ENCODE peak calls at places on chromosomes 7 and 10, in six cellular contexts. Y, N, C, I, Z and U are unnamed samples.

GRCh38 chr7:131840291-131840690 is 283.9 kb upstream of the PODXL start:
- DNase-seq in Y (no peak), N (no peak), C (no peak), I (no peak), Z (no peak), U (no peak)

GRCh38 chr10:28997736-28998135 is 291.1 kb upstream of the LYZL1 start:
- DNase-seq in Y (no peak), N (no peak), C (peak), I (no peak), Z (no peak), U (no peak)

GRCh38 chr10:17744395-17744841 is 7.6 kb upstream of the TMEM236 start:
- DNase-seq in Y (no peak), N (no peak), C (no peak), I (no peak), Z (peak), U (no peak)

GRCh38 chr7:150950496-150951180 is 27.5 kb downstream of the KCNH2 start:
- DNase-seq in Y (no peak), N (no peak), C (no peak), I (no peak), Z (no peak), U (no peak)

GRCh38 chr7:138449580-138449979 is 10.5 kb upstream of the TRIM24 start:
- DNase-seq in Y (no peak), N (no peak), C (no peak), I (no peak), Z (no peak), U (no peak)

GRCh38 chr10:99944860-99945259 is 64.9 kb downstream of the DNMBP start:
- DNase-seq in Y (no peak), N (no peak), C (no peak), I (no peak), Z (no peak), U (no peak)

GRCh38 chr7:151925446-151926335 is 30.6 kb upstream of the GALNTL5 start:
- DNase-seq in Y (no peak), N (no peak), C (no peak), I (peak), Z (no peak), U (no peak)

GRCh38 chr10:103666109-103666508 is 172.6 kb downstream of the NEURL1 start:
- DNase-seq in Y (no peak), N (peak), C (peak), I (no peak), Z (no peak), U (no peak)

GRCh38 chr10:91571671-91572070 is 61.2 kb downstream of the PPP1R3C start:
- DNase-seq in Y (no peak), N (no peak), C (no peak), I (no peak), Z (no peak), U (no peak)

GRCh38 chr10:70584941-70585544 is 17.5 kb downstream of the PRF1 start:
- DNase-seq in Y (peak), N (no peak), C (peak), I (no peak), Z (no peak), U (peak)

GRCh38 chr7:45684910-45685618 is 110.9 kb downstream of the ADCY1 start:
- DNase-seq in Y (no peak), N (no peak), C (no peak), I (no peak), Z (no peak), U (no peak)

GRCh38 chr7:136102881-136103280 is 125.7 kb upstream of the MTPN start:
- DNase-seq in Y (no peak), N (no peak), C (no peak), I (no peak), Z (no peak), U (no peak)

GRCh38 chr10:99681553-99681952 is 22.2 kb downstream of the ENTPD7 start:
- DNase-seq in Y (no peak), N (peak), C (peak), I (peak), Z (peak), U (peak)

GRCh38 chr10:133109736-133110532 is 22.2 kb downstream of the ADGRA1 start:
- DNase-seq in Y (peak), N (no peak), C (no peak), I (peak), Z (no peak), U (no peak)

GRCh38 chr7:131302876-131303707 is 24.6 kb upstream of the MKLN1 start:
- DNase-seq in Y (no peak), N (peak), C (peak), I (peak), Z (no peak), U (no peak)

GRCh38 chr10:62665771-62666170 is 138.7 kb upstream of the ADO start:
- DNase-seq in Y (no peak), N (no peak), C (no peak), I (no peak), Z (no peak), U (no peak)

GRCh38 chr7:41861642-41862041 is 158.8 kb upstream of the INHBA start:
- DNase-seq in Y (no peak), N (no peak), C (no peak), I (no peak), Z (no peak), U (no peak)

GRCh38 chr10:14736043-14736442 is 38.7 kb downstream of the FAM107B start:
- DNase-seq in Y (no peak), N (no peak), C (no peak), I (no peak), Z (no peak), U (no peak)

GRCh38 chr7:2040201-2040892 is 192.4 kb downstream of the MAD1L1 start:
- DNase-seq in Y (no peak), N (no peak), C (no peak), I (no peak), Z (no peak), U (no peak)

GRCh38 chr7:2040893-2041270 is 191.9 kb downstream of the MAD1L1 start:
- DNase-seq in Y (no peak), N (no peak), C (no peak), I (no peak), Z (no peak), U (no peak)

GRCh38 chr7:2037805-2038635 is 194.7 kb downstream of the MAD1L1 start:
- DNase-seq in Y (no peak), N (peak), C (peak), I (peak), Z (no peak), U (peak)

GRCh38 chr7:2037301-2037804 is 195.4 kb downstream of the MAD1L1 start:
- DNase-seq in Y (no peak), N (no peak), C (no peak), I (no peak), Z (no peak), U (no peak)

GRCh38 chr7:2038876-2039728 is 193.6 kb downstream of the MAD1L1 start:
- DNase-seq in Y (no peak), N (no peak), C (no peak), I (no peak), Z (no peak), U (no peak)
- H3K4me3 ChIP-seq in Y (no peak), N (no peak), C (no peak), I (no peak), Z (no peak), U (no peak)

GRCh38 chr7:101563198-101563901 is 65.7 kb downstream of the MYL10 start:
- DNase-seq in Y (no peak), N (no peak), C (no peak), I (no peak), Z (no peak), U (no peak)

GRCh38 chr7:101562531-101563197 is 66.4 kb downstream of the MYL10 start:
- DNase-seq in Y (no peak), N (no peak), C (no peak), I (no peak), Z (no peak), U (no peak)

GRCh38 chr7:101564778-101565211 is 64.3 kb downstream of the MYL10 start:
- DNase-seq in Y (peak), N (no peak), C (no peak), I (no peak), Z (no peak), U (no peak)

GRCh38 chr7:101565601-101566209 is 63.4 kb downstream of the MYL10 start:
- DNase-seq in Y (no peak), N (no peak), C (no peak), I (no peak), Z (no peak), U (no peak)

DNA sequence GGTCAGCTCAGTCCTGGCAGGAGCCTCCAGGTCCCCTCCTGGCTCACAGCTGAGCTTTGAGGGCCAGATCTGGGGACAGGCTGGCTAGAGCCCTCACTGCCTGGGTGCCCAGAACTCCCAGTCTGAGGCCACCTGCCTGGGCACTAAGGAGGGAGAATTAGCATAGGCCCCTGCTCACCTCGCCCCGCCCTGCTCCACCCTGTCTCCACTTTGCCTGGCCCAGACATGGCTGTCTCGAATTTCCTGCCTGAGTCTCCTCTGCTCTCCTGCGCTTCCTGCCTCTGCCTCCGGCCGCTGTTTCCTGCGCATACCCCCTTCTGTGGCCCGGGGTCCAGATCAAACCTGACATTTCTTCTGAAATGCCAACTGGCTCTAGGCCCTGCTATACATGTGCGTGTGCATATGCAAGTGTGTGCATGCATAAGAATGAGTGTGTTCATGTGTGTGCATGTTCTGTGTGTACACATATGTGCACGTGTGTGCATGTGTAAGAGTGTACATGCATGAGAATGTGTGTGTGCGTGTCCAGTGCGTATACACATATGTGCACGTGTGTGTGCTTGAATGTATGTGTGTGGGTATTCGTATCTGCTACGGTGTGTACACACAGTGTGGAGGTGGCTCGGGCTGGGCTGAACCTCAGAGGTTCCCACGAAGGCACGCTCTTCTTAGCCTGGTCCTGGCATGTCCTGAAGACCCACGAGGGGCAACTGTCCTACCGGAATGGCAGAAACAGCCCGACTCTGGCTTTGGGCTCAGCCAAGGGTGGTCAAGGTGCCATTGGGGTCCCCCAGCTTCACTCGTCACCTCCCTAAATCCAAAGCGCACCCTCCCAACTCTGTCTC is 64.9 kb downstream of the MYL10 start:
- DNase-seq in Y (no peak), N (no peak), C (no peak), I (no peak), Z (no peak), U (no peak)
- H3K4me3 ChIP-seq in Y (no peak), N (no peak), C (no peak), I (no peak), Z (no peak), U (no peak)

DNA sequence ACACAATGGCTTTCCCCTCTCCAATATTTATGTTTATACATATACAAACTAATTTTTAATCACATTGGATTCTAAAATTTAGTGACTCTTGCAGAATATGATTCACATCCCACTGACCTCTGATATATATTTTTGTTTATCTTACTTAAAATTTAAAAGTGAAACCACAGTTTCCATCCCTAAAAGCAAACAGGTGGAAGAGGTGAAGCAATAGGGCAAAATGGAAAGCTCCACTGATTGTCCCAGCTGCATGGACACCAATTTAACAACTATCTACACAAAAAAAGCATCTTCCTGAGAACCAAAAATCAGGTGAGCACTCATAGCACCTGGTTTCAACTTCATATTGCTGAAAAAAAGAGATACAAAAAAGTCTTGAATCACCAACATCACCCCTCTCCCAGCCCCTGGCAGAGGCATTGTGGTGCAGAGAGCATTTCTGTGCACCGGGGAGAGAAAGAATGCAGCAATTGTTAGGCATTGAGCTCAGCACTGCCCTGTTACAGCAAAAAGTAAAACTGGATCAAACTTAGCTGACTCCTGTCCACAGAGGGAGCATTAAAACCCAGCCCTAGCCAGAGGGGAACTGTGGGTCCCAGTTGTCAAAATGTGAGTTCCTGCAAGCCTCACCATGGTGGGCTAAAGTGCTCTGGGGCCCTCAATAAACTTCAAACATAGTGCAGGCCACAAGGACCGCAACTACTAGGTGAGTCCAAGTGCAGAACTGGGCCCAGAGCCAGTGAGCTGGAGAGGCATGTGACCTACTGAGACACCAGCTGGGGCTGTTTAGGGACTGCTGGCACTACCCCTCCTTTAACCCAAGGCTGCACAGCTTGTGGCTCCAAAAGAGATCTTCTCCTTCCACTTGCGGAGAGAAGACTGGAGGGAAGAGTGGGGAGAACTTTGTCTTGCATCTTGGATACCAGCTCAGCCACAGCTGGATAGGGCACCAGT is 92.1 kb downstream of the SIRT1 start:
- DNase-seq in Y (no peak), N (no peak), C (no peak), I (peak), Z (no peak), U (peak)
- H3K4me3 ChIP-seq in Y (no peak), N (no peak), C (no peak), I (no peak), Z (no peak), U (no peak)

GRCh38 chr7:27110163-27110976 is 7.9 kb upstream of the HOXA2 start:
- DNase-seq in Y (no peak), N (peak), C (peak), I (no peak), Z (no peak), U (peak)
- H3K4me3 ChIP-seq in Y (no peak), N (peak), C (peak), I (no peak), Z (no peak), U (peak)

GRCh38 chr7:216360-217300 is 24.3 kb downstream of the FAM20C start:
- DNase-seq in Y (no peak), N (no peak), C (peak), I (no peak), Z (peak), U (no peak)

GRCh38 chr7:212754-213153 is 20.4 kb downstream of the FAM20C start:
- DNase-seq in Y (no peak), N (no peak), C (no peak), I (no peak), Z (no peak), U (no peak)

GRCh38 chr7:213324-213993 is 21.1 kb downstream of the FAM20C start:
- DNase-seq in Y (no peak), N (no peak), C (no peak), I (no peak), Z (no peak), U (no peak)

GRCh38 chr7:211715-212058 is 19.3 kb downstream of the FAM20C start:
- DNase-seq in Y (no peak), N (no peak), C (no peak), I (no peak), Z (no peak), U (no peak)

DNA sequence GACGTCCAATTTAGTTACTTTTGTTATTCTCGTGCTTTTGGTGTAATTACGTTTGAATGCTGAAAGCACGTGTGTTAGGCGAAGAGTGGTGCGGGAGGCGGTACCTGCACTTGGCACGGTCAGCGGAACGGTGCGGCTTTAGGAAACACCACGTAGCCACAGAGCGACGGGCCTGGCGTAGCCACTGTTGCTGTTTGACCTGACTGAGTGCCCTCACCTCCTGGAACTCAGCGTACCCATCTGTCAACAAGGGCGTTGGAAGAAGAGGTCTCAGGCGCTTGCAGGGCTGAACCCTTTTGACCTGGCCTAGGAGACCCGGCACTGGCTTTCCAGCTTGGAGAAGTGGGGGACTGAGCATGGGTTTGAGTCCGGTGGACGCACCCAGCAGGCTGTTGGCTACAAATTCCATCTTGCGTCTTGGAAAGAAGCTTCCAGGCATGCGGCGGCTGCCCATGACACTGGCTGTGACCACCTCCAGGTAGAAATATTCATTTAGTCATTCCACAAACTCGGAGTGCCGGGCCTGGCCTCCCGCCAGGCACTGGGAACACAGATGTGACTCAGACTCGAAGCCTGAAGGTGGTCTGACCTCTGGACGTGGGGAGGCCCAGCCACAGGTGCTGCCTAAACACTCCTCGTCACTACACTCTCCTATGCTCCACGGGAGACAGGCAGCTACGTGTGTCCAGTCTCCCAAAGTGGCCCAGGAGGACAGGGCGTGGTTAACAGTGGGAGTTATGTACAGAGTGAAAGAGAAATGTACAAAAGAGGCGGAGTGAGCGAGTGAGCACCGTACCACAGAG is 22.2 kb downstream of the FAM20C start:
- DNase-seq in Y (no peak), N (no peak), C (peak), I (no peak), Z (no peak), U (peak)
- H3K4me3 ChIP-seq in Y (no peak), N (no peak), C (no peak), I (no peak), Z (no peak), U (no peak)

DNA sequence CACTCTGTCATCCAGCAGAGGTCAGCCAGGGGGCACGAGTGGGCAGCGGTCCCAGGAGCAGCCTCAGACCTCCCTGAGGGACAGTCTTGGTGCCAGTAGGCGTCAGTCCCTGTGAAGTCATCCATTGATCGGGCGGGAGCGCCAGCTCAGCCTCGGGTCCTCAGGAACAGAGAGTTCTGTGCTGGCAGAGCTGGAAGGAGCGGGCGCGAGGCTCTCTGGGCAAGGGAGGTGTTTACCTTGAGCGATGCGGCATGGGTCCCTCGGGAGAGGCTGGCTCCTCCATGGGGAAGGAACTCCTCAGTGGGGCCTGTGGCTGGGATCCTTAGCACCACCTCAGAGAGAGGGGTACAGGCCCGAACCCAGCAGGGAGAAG is 101.1 kb upstream of the PPIF start:
- DNase-seq in Y (no peak), N (peak), C (no peak), I (peak), Z (no peak), U (no peak)
- H3K4me3 ChIP-seq in Y (no peak), N (no peak), C (no peak), I (no peak), Z (no peak), U (no peak)

GRCh38 chr10:44383749-44384600 is 922 bp downstream of the CXCL12 start:
- DNase-seq in Y (peak), N (peak), C (peak), I (no peak), Z (no peak), U (no peak)

GRCh38 chr10:44382131-44382858 is 2.6 kb downstream of the CXCL12 start:
- DNase-seq in Y (no peak), N (no peak), C (no peak), I (no peak), Z (no peak), U (no peak)

GRCh38 chr10:44384601-44385422 is at the start of gene CXCL12:
- DNase-seq in Y (peak), N (peak), C (no peak), I (peak), Z (no peak), U (no peak)

GRCh38 chr10:44380829-44381600 is 3.9 kb downstream of the CXCL12 start:
- DNase-seq in Y (no peak), N (no peak), C (no peak), I (peak), Z (no peak), U (no peak)

DNA sequence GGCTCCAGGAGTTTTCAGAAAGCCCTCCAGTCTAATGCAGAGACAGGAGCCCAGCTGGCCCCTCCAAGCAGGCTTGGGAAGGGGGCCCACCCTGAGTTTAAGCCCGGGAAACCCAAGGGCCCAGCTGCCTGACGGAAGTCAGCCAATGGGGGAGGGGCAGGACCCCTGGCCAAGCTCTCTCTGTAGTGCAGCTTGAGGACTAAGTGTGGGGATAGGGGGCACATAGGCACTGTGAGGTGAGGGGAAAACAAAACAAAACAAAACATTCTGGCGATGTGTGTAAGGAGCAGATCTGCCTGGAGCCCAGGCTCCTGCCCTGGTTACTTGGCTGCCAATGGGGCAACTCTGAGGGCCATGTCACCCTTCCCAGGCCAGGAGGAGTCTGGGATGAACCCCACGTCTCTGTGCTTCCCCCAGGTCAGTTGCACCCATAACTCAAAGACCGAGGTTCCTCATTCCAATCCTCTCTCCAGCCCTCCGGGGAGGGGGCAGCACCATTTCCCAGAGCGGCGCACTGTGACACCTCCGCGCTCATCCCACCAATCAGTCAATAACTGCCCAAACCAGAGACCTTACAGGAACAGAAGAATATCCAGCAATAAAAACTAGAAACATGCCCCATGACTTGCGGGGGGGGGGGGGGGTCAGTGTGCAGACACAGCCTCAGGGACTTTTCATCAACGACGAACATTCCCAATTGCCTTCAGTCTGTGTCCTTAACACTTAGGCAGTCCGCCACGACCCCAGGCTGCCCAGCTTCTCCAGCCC is 1.7 kb downstream of the CXCL12 start:
- DNase-seq in Y (no peak), N (no peak), C (no peak), I (no peak), Z (no peak), U (no peak)
- H3K4me3 ChIP-seq in Y (peak), N (peak), C (peak), I (peak), Z (peak), U (peak)